ENCODE peak calls at places on chromosomes 12 and 14, in four cellular contexts. One of them, this sample, is unnamed.
A peak's percentile ranks its signal among the peaks of the same experiment; 100 is the strongest.

GRCh38 chr12:110906088-110906487 is 14.3 kb downstream of the MYL2 start:
- DNase-seq in NCI-H510A treated with DMSO at 0.1 percent for 48 hours: no peak
- DNase-seq in PC-3: peak; percentile 24
- DNase-seq in GM03348: no peak
- DNase-seq in this sample: no peak

GRCh38 chr12:132459270-132459669 is 30.7 kb upstream of the FBRSL1 start:
- DNase-seq in NCI-H510A treated with DMSO at 0.1 percent for 48 hours: no peak
- DNase-seq in PC-3: no peak
- DNase-seq in GM03348: no peak
- DNase-seq in this sample: no peak

GRCh38 chr14:73753887-73754880 is 40.0 kb upstream of the PNMA1 start:
- DNase-seq in NCI-H510A treated with DMSO at 0.1 percent for 48 hours: no peak
- DNase-seq in PC-3: peak; percentile 56
- DNase-seq in GM03348: peak; percentile 39
- DNase-seq in this sample: no peak

GRCh38 chr14:92890830-92891598 is 31.9 kb upstream of the CHGA start:
- DNase-seq in NCI-H510A treated with DMSO at 0.1 percent for 48 hours: peak; percentile 70
- DNase-seq in PC-3: peak; percentile 22
- DNase-seq in GM03348: no peak
- DNase-seq in this sample: no peak

GRCh38 chr12:92098594-92099370 is 46.9 kb downstream of the BTG1 start:
- DNase-seq in NCI-H510A treated with DMSO at 0.1 percent for 48 hours: no peak
- DNase-seq in PC-3: no peak
- DNase-seq in GM03348: no peak
- DNase-seq in this sample: no peak

GRCh38 chr12:497501-498160 is 37.9 kb downstream of the B4GALNT3 start:
- DNase-seq in NCI-H510A treated with DMSO at 0.1 percent for 48 hours: no peak
- DNase-seq in PC-3: peak; percentile 77
- DNase-seq in GM03348: no peak
- DNase-seq in this sample: no peak

GRCh38 chr12:112117685-112118084 is 7.7 kb upstream of the TRAFD1 start:
- DNase-seq in NCI-H510A treated with DMSO at 0.1 percent for 48 hours: no peak
- DNase-seq in PC-3: peak; percentile 96
- DNase-seq in GM03348: no peak
- DNase-seq in this sample: no peak

GRCh38 chr12:53219116-53219955 is 12.3 kb upstream of the ITGB7 start:
- DNase-seq in NCI-H510A treated with DMSO at 0.1 percent for 48 hours: no peak
- DNase-seq in PC-3: peak; percentile 49
- DNase-seq in GM03348: peak; percentile 69
- DNase-seq in this sample: no peak

GRCh38 chr12:48349471-48349870 is 1.2 kb downstream of the ZNF641 start:
- DNase-seq in NCI-H510A treated with DMSO at 0.1 percent for 48 hours: no peak
- DNase-seq in PC-3: no peak
- DNase-seq in GM03348: peak; percentile 47
- DNase-seq in this sample: no peak

GRCh38 chr14:64503184-64503433 is 529 bp downstream of the ZBTB25 start:
- DNase-seq in NCI-H510A treated with DMSO at 0.1 percent for 48 hours: no peak
- DNase-seq in PC-3: no peak
- DNase-seq in GM03348: no peak
- DNase-seq in this sample: no peak

GRCh38 chr12:92164712-92165111 is 19.1 kb upstream of the BTG1 start:
- DNase-seq in NCI-H510A treated with DMSO at 0.1 percent for 48 hours: no peak
- DNase-seq in PC-3: no peak
- DNase-seq in GM03348: no peak
- DNase-seq in this sample: no peak

GRCh38 chr12:110563702-110564470 is 19.2 kb downstream of the PPTC7 start:
- DNase-seq in NCI-H510A treated with DMSO at 0.1 percent for 48 hours: no peak
- DNase-seq in PC-3: peak; percentile 19
- DNase-seq in GM03348: peak; percentile 39
- DNase-seq in this sample: no peak

GRCh38 chr14:90408713-90409112 is 11.9 kb downstream of the CALM1 start:
- DNase-seq in NCI-H510A treated with DMSO at 0.1 percent for 48 hours: no peak
- DNase-seq in PC-3: no peak
- DNase-seq in GM03348: no peak
- DNase-seq in this sample: no peak

GRCh38 chr14:106657460-106657859 is 1131.1 kb downstream of the TMEM121 start:
- DNase-seq in NCI-H510A treated with DMSO at 0.1 percent for 48 hours: peak; percentile 11
- DNase-seq in PC-3: no peak
- DNase-seq in GM03348: no peak
- DNase-seq in this sample: no peak

GRCh38 chr14:38254565-38255407 is 1.1 kb downstream of the CLEC14A start:
- DNase-seq in NCI-H510A treated with DMSO at 0.1 percent for 48 hours: peak; percentile 31
- DNase-seq in PC-3: no peak
- DNase-seq in GM03348: peak; percentile 29
- DNase-seq in this sample: no peak

GRCh38 chr12:52119398-52120254 is 40.1 kb downstream of the SMIM41 start:
- DNase-seq in NCI-H510A treated with DMSO at 0.1 percent for 48 hours: peak; percentile 96
- DNase-seq in PC-3: peak; percentile 67
- DNase-seq in GM03348: peak; percentile 55
- DNase-seq in this sample: peak; percentile 73

GRCh38 chr14:21109377-21110260 is 8.8 kb downstream of the TMEM253 start:
- DNase-seq in NCI-H510A treated with DMSO at 0.1 percent for 48 hours: no peak
- DNase-seq in PC-3: peak; percentile 10
- DNase-seq in GM03348: no peak
- DNase-seq in this sample: no peak

GRCh38 chr12:49559011-49559675 is 8.8 kb downstream of the MCRS1 start:
- DNase-seq in NCI-H510A treated with DMSO at 0.1 percent for 48 hours: no peak
- DNase-seq in PC-3: no peak
- DNase-seq in GM03348: no peak
- DNase-seq in this sample: no peak

GRCh38 chr12:57213763-57214397 is 2.7 kb upstream of the NXPH4 start:
- DNase-seq in NCI-H510A treated with DMSO at 0.1 percent for 48 hours: no peak
- DNase-seq in PC-3: no peak
- DNase-seq in GM03348: no peak
- DNase-seq in this sample: no peak

GRCh38 chr12:48681416-48681737 is 661 bp downstream of the KANSL2 start:
- DNase-seq in NCI-H510A treated with DMSO at 0.1 percent for 48 hours: peak; percentile 55
- DNase-seq in PC-3: peak; percentile 11
- DNase-seq in GM03348: peak; percentile 38
- DNase-seq in this sample: no peak